ENCODE peak calls at places on chromosomes 13 and 19, in four cellular contexts. Y, P, V and C are unnamed samples.

GRCh38 chr19:10551698-10552301 is 8.1 kb downstream of the ATG4D start:
- DNase-seq in Y (no peak), P (no peak), V (no peak), C (no peak)

GRCh38 chr19:15769586-15769985 is 17.9 kb upstream of the OR10H5 start:
- DNase-seq in Y (no peak), P (no peak), V (no peak), C (no peak)

GRCh38 chr13:41059466-41059865 is 1.8 kb upstream of the WBP4 start:
- DNase-seq in Y (no peak), P (no peak), V (no peak), C (no peak)

GRCh38 chr13:33284016-33284415 is 1.5 kb downstream of the STARD13 start:
- DNase-seq in Y (no peak), P (no peak), V (no peak), C (no peak)

GRCh38 chr19:36719687-36720556 is 32.5 kb downstream of the ZNF567 start:
- DNase-seq in Y (no peak), P (no peak), V (no peak), C (no peak)

GRCh38 chr13:84445776-84446175 is 563.5 kb upstream of the SLITRK1 start:
- DNase-seq in Y (no peak), P (no peak), V (no peak), C (no peak)

GRCh38 chr19:18848860-18849661 is 17.3 kb downstream of the UPF1 start:
- DNase-seq in Y (peak; percentile 47), P (peak; percentile 87), V (peak; percentile 66), C (peak; percentile 61)

GRCh38 chr19:10896851-10897526 is 25.6 kb downstream of the CARM1 start:
- DNase-seq in Y (no peak), P (no peak), V (no peak), C (peak; percentile 71)

GRCh38 chr19:16229322-16229641 is 31.6 kb downstream of the AP1M1 start:
- DNase-seq in Y (peak; percentile 5), P (no peak), V (no peak), C (no peak)

GRCh38 chr19:3692141-3693029 is 7.9 kb downstream of the PIP5K1C start:
- DNase-seq in Y (no peak), P (no peak), V (no peak), C (no peak)

GRCh38 chr19:8561071-8561764 is 16.0 kb downstream of the MYO1F start:
- DNase-seq in Y (no peak), P (no peak), V (no peak), C (no peak)

GRCh38 chr19:57267294-57267693 is 13.0 kb upstream of the ZNF460 start:
- DNase-seq in Y (no peak), P (no peak), V (no peak), C (no peak)

GRCh38 chr13:105346141-105346766 is 1189.2 kb downstream of the EFNB2 start:
- DNase-seq in Y (no peak), P (no peak), V (no peak), C (no peak)

GRCh38 chr19:43983912-43984686 is at the start of gene ZNF155:
- DNase-seq in Y (peak; percentile 76), P (peak; percentile 92), V (peak; percentile 89), C (peak; percentile 94)

GRCh38 chr19:3832001-3832400 is 36.8 kb downstream of the ZFR2 start:
- DNase-seq in Y (no peak), P (no peak), V (no peak), C (no peak)

GRCh38 chr13:39892731-39893293 is 237.3 kb downstream of the COG6 start:
- DNase-seq in Y (no peak), P (peak; percentile 55), V (no peak), C (no peak)

GRCh38 chr13:99580500-99581268 is 79.4 kb downstream of the TM9SF2 start:
- DNase-seq in Y (no peak), P (no peak), V (no peak), C (no peak)

GRCh38 chr13:47594833-47595232 is 406.2 kb downstream of the SUCLA2 start:
- DNase-seq in Y (no peak), P (no peak), V (no peak), C (no peak)
- TF ChIP-seq CTCF in Y (no peak), P (no peak), V (no peak), C (no peak)

GRCh38 chr19:47112166-47112663 is 1.4 kb downstream of the ZC3H4 start:
- DNase-seq in Y (peak; percentile 72), P (peak; percentile 96), V (peak; percentile 90), C (peak; percentile 85)
- TF ChIP-seq POLR2A in Y (no peak), P (peak; percentile 55), V (peak; percentile 59), C (peak; percentile 84)

DNA sequence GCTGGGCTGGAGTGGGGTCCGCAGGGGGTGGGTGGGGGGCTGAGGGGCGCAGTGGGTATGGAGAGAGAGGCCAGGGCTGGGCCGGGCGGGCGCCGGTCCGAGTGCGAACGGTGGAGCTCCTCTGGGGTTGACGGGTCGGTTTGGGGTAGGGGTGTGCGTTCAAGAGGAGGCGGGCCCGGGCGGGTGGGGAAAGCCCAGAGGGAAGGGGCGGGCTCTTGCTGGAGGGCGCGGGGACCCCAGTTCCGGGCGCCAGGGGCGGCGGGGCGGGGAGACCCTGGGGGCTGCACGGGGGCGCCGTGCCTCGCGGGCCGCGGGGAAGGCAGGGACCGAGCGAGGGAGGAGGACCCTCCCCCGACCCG is 8.0 kb upstream of the SHISA7 start:
- DNase-seq in Y (no peak), P (no peak), V (no peak), C (no peak)
- H3K4me3 ChIP-seq in Y (peak overlapping the region; percentile 10), P (peak overlapping the region; percentile 18), V (no peak overlapping the region), C (no peak overlapping the region)

DNA sequence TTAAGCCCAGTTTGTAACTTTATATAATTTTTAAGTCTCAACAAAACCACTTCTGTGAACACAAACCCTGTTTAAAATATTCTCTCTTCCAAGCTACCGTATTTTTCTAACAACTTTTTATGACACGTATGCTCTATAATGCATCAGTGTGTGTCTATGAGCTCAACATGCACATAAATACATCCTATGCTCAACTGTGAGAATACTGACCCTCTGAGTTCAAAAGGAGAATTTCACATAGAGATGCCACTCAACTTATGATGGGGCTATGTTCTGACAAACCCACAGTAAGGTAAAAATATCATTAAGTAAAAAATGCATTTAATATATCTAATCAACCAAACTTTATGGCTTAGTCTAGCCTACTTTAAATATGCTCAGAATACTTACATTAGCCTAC is 1139.7 kb upstream of the SPRY2 start:
- DNase-seq in Y (no peak), P (no peak), V (no peak), C (no peak)
- TF ChIP-seq CTCF in Y (no peak), P (no peak), V (no peak), C (no peak)

GRCh38 chr13:27041341-27041740 is 130.3 kb downstream of the USP12 start:
- DNase-seq in Y (no peak), P (no peak), V (no peak), C (no peak)
- TF ChIP-seq POLR2A in Y (no peak), P (no peak), V (no peak), C (no peak)

GRCh38 chr13:112757759-112758086 is 67.9 kb downstream of the ATP11A start:
- DNase-seq in Y (no peak), P (no peak), V (no peak), C (no peak)
- H3K4me3 ChIP-seq in Y (no peak overlapping the region), P (no peak overlapping the region), V (no peak overlapping the region), C (no peak overlapping the region)

GRCh38 chr19:47713046-47714021 is at the start of gene EHD2:
- DNase-seq in Y (peak; percentile 58), P (peak; percentile 91), V (peak; percentile 90), C (peak; percentile 42)
- TF ChIP-seq CTCF in Y (peak; percentile 100), P (peak; percentile 98), V (peak; percentile 98), C (peak; percentile 95)

GRCh38 chr19:4980838-4981680 is 12.1 kb downstream of the KDM4B start:
- DNase-seq in Y (no peak), P (no peak), V (no peak), C (no peak)

GRCh38 chr19:4981681-4981958 is 12.7 kb downstream of the KDM4B start:
- DNase-seq in Y (no peak), P (no peak), V (no peak), C (no peak)

GRCh38 chr19:4977299-4978174 is 8.6 kb downstream of the KDM4B start:
- DNase-seq in Y (no peak), P (peak; percentile 74), V (peak; percentile 71), C (no peak)

GRCh38 chr19:4980087-4980486 is 11.2 kb downstream of the KDM4B start:
- DNase-seq in Y (no peak), P (no peak), V (no peak), C (no peak)

DNA sequence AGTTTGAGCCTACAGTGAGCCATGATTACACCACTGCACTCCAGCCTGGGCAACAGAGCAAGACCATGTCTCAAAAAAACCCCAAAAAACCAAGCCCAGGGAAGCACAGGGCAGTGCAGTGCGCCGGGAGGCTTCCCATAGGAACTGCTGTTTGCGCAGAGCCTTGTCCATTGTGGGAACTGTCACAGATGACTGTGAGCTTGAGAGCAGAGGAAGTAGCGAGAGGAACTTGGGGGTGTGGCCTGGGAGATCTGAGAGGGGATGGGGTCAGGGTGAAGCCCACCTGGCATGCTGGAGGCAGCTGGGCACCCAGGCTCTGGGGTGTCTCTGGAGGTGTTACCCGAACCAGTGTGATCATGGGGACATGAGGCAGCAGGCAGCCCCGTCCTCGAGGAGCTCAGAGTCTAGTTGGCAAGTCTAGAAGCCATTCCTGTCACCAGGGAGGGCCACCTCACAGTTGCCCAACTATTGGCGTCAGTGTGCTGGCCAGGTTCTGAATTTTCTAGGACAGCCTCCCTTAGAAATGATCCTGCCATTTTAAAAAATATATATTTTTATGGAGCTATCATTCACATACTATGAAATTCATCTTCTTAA is 10.4 kb downstream of the KDM4B start:
- DNase-seq in Y (no peak), P (no peak), V (no peak), C (no peak)
- TF ChIP-seq POLR2A in Y (no peak), P (no peak), V (no peak), C (no peak)

DNA sequence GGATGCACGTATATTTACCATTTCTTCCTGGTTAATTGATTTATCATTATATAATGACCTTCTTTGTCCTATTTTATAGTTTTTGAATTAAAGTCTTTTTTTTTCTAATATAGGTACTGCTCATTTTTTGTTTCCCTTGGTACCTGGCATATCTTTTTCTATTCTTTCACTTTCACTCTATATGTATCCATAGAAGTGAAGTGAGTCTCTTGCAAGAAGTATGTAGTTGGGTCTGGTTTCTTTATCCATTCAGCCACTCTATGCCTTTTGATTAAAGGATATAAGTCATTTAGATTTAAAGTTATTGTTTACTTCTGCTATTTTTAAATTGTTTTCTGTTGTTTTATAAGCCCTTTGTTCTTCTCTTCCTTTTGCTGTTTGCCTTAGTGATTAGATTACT is 194.3 kb upstream of the SLITRK6 start:
- DNase-seq in Y (no peak), P (no peak), V (no peak), C (no peak)
- H3K4me3 ChIP-seq in Y (no peak overlapping the region), P (no peak overlapping the region), V (no peak overlapping the region), C (no peak overlapping the region)

DNA sequence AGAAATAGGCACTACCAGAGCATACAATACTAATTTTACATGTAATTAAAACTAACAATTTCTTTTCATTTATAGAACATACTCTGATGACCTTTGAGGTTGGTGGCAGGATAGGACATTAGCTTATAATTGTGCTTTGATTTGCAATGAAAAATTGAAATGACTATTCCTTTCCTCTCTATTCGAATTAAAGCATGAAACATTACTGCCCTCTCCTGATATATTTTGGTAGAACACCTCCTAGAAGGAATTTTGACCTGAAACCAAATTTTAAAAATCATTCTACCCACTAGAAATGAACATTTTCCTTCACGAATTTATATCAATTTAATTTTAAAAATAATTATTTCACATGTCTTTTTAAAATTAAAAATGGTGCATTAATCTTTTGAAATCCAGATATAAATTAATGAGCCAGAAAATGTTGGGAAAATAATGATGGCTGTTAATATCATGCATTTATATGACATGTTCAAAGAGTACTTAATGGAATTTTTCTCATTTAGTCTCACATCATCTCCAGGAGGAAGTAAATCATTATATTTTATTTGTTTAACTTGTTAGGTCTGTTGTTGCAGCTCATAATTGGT is 556.3 kb upstream of the ARGLU1 start:
- DNase-seq in Y (no peak), P (no peak), V (no peak), C (no peak)
- TF ChIP-seq CTCF in Y (peak; percentile 51), P (peak; percentile 56), V (no peak), C (no peak)